ENCODE peak calls at places on chromosomes 6 and 20, in eight cellular contexts. L is nucleus accumbens, V is mesothelial cell of epicardium, G is Panc1, T is H54, F is body of pancreas, K is endothelial cell, J is RWPE1. R is an unnamed sample.

GRCh38 chr6:150238294-150238693 is 95.5 kb downstream of the PPP1R14C start:
- DNase-seq in T (no peak), G (no peak), K (no peak), F (peak), L (no peak), J (no peak), V (no peak), R (no peak)

GRCh38 chr6:8014947-8015346 is 49.2 kb downstream of the BLOC1S5 start:
- DNase-seq in T (no peak), L (no peak), K (no peak), V (no peak), F (no peak), G (no peak), J (no peak), R (no peak)

GRCh38 chr20:21396045-21396893 is 1.1 kb downstream of the NKX2-4 start:
- DNase-seq in T (no peak), K (peak), J (no peak), V (peak), L (no peak), G (no peak), F (no peak), R (no peak)

GRCh38 chr6:36136034-36136433 is 5.7 kb downstream of the MAPK13 start:
- DNase-seq in V (no peak), L (no peak), F (no peak), T (no peak), K (no peak), G (no peak), J (no peak), R (no peak)

GRCh38 chr6:64680446-64680845 is 1026.6 kb downstream of the EYS start:
- DNase-seq in T (no peak), J (no peak), V (no peak), G (no peak), K (no peak), L (no peak), F (no peak), R (no peak)

GRCh38 chr6:113412589-113413367 is 444.4 kb upstream of the MARCKS start:
- DNase-seq in L (no peak), J (no peak), V (no peak), G (no peak), K (no peak), T (no peak), F (no peak), R (no peak)

GRCh38 chr20:54221996-54222890 is 14.4 kb downstream of the PFDN4 start:
- DNase-seq in T (no peak), J (no peak), L (no peak), V (no peak), K (no peak), F (peak), G (no peak), R (no peak)

GRCh38 chr6:28506807-28507475 is 8.7 kb downstream of the GPX6 start:
- DNase-seq in T (no peak), L (no peak), F (no peak), K (no peak), G (no peak), J (no peak), V (no peak), R (no peak)

GRCh38 chr6:13923527-13924145 is 1.1 kb upstream of the RNF182 start:
- DNase-seq in V (no peak), K (no peak), G (no peak), J (no peak), L (no peak), F (no peak), T (peak), R (no peak)

GRCh38 chr20:32229351-32229750 is 21.7 kb downstream of the POFUT1 start:
- DNase-seq in T (no peak), L (no peak), F (no peak), J (no peak), V (no peak), G (no peak), K (no peak), R (no peak)

GRCh38 chr6:119334535-119335264 is 14.9 kb downstream of the MAN1A1 start:
- DNase-seq in G (no peak), F (no peak), T (no peak), L (no peak), J (no peak), K (no peak), V (no peak), R (no peak)

GRCh38 chr20:36808317-36809257 is 35.0 kb upstream of the DSN1 start:
- DNase-seq in K (peak), T (peak), G (no peak), F (peak), J (peak), L (no peak), V (peak), R (peak)

GRCh38 chr20:21511850-21512633 is 1.8 kb downstream of the NKX2-2 start:
- DNase-seq in K (no peak), V (no peak), F (no peak), L (peak), G (no peak), T (no peak), J (no peak), R (no peak)

GRCh38 chr20:36847009-36847709 is 28.8 kb upstream of the TLDC2 start:
- DNase-seq in G (no peak), V (no peak), T (no peak), F (no peak), K (no peak), L (peak), J (peak), R (no peak)

GRCh38 chr6:118788702-118789101 is 105.2 kb upstream of the ASF1A start:
- DNase-seq in J (no peak), F (no peak), T (no peak), L (no peak), G (no peak), V (no peak), K (no peak), R (no peak)

GRCh38 chr20:34222208-34222607 is 19.0 kb upstream of the ASIP start:
- DNase-seq in F (no peak), V (no peak), K (no peak), G (no peak), T (peak), L (no peak), J (peak), R (no peak)

GRCh38 chr20:13549451-13549850 is 89.3 kb downstream of the TASP1 start:
- DNase-seq in K (no peak), L (no peak), V (no peak), F (no peak), T (no peak), J (no peak), G (no peak), R (no peak)

GRCh38 chr20:4544765-4545164 is 176.9 kb upstream of the PRND start:
- DNase-seq in V (no peak), G (no peak), K (no peak), F (no peak), T (no peak), J (no peak), L (no peak), R (no peak)

GRCh38 chr6:95917034-95917433 is 98.7 kb upstream of the FUT9 start:
- DNase-seq in G (no peak), L (no peak), V (no peak), J (no peak), K (no peak), F (no peak), T (no peak), R (no peak)